ENCODE peak calls at places on chromosomes 3 and 15, in seven cellular contexts. One of them, this sample, is unnamed.
A peak's percentile ranks its signal among the peaks of the same experiment; 100 is the strongest.

GRCh38 chr3:124964432-124964831 is 29.9 kb upstream of the MUC13 start:
- DNase-seq in fibroblast of lung: peak; percentile 75
- DNase-seq in CD8-positive, alpha-beta T cell: no peak
- DNase-seq in breast epithelium: no peak
- DNase-seq in aorta: no peak
- DNase-seq in uterus: no peak
- DNase-seq in effector memory CD4-positive, alpha-beta T cell: no peak
- DNase-seq in this sample: no peak

GRCh38 chr15:76160426-76161152 is 100.8 kb downstream of the TMEM266 start:
- DNase-seq in fibroblast of lung: no peak
- DNase-seq in CD8-positive, alpha-beta T cell: no peak
- DNase-seq in breast epithelium: no peak
- DNase-seq in aorta: no peak
- DNase-seq in uterus: no peak
- DNase-seq in effector memory CD4-positive, alpha-beta T cell: no peak
- DNase-seq in this sample: no peak

GRCh38 chr3:151155409-151156128 is 47.4 kb downstream of the GPR171 start:
- DNase-seq in fibroblast of lung: no peak
- DNase-seq in CD8-positive, alpha-beta T cell: no peak
- DNase-seq in breast epithelium: no peak
- DNase-seq in aorta: no peak
- DNase-seq in uterus: no peak
- DNase-seq in effector memory CD4-positive, alpha-beta T cell: no peak
- DNase-seq in this sample: no peak

GRCh38 chr3:78660958-78661357 is 1106.8 kb downstream of the ROBO1 start:
- DNase-seq in fibroblast of lung: peak; percentile 52
- DNase-seq in CD8-positive, alpha-beta T cell: no peak
- DNase-seq in breast epithelium: no peak
- DNase-seq in aorta: no peak
- DNase-seq in uterus: peak; percentile 26
- DNase-seq in effector memory CD4-positive, alpha-beta T cell: no peak
- DNase-seq in this sample: no peak

GRCh38 chr3:185069583-185070030 is 83.3 kb downstream of the C3orf70 start:
- DNase-seq in fibroblast of lung: no peak
- DNase-seq in CD8-positive, alpha-beta T cell: no peak
- DNase-seq in breast epithelium: no peak
- DNase-seq in aorta: no peak
- DNase-seq in uterus: no peak
- DNase-seq in effector memory CD4-positive, alpha-beta T cell: no peak
- DNase-seq in this sample: no peak

GRCh38 chr3:190671658-190672057 is 157.8 kb downstream of the IL1RAP start:
- DNase-seq in fibroblast of lung: peak; percentile 25
- DNase-seq in CD8-positive, alpha-beta T cell: no peak
- DNase-seq in breast epithelium: no peak
- DNase-seq in aorta: no peak
- DNase-seq in uterus: no peak
- DNase-seq in effector memory CD4-positive, alpha-beta T cell: no peak
- DNase-seq in this sample: no peak

GRCh38 chr3:52434491-52435115 is 10.3 kb downstream of the SEMA3G start:
- DNase-seq in fibroblast of lung: no peak
- DNase-seq in CD8-positive, alpha-beta T cell: no peak
- DNase-seq in breast epithelium: no peak
- DNase-seq in aorta: peak; percentile 41
- DNase-seq in uterus: no peak
- DNase-seq in effector memory CD4-positive, alpha-beta T cell: no peak
- DNase-seq in this sample: no peak

GRCh38 chr3:86785381-86785780 is 205.6 kb downstream of the VGLL3 start:
- DNase-seq in fibroblast of lung: peak; percentile 81
- DNase-seq in CD8-positive, alpha-beta T cell: no peak
- DNase-seq in breast epithelium: no peak
- DNase-seq in aorta: no peak
- DNase-seq in uterus: no peak
- DNase-seq in effector memory CD4-positive, alpha-beta T cell: no peak
- DNase-seq in this sample: no peak

GRCh38 chr15:78873796-78874761 is 1.4 kb downstream of the MORF4L1 start:
- DNase-seq in fibroblast of lung: no peak
- DNase-seq in CD8-positive, alpha-beta T cell: peak; percentile 51
- DNase-seq in breast epithelium: no peak
- DNase-seq in aorta: peak; percentile 82
- DNase-seq in uterus: peak; percentile 30
- DNase-seq in effector memory CD4-positive, alpha-beta T cell: peak; percentile 24
- DNase-seq in this sample: no peak

GRCh38 chr15:80426316-80426715 is 22.1 kb downstream of the ARNT2 start:
- DNase-seq in fibroblast of lung: no peak
- DNase-seq in CD8-positive, alpha-beta T cell: no peak
- DNase-seq in breast epithelium: no peak
- DNase-seq in aorta: no peak
- DNase-seq in uterus: no peak
- DNase-seq in effector memory CD4-positive, alpha-beta T cell: no peak
- DNase-seq in this sample: no peak

GRCh38 chr3:115550285-115550741 is 73.0 kb upstream of the GAP43 start:
- DNase-seq in fibroblast of lung: peak; percentile 51
- DNase-seq in CD8-positive, alpha-beta T cell: no peak
- DNase-seq in breast epithelium: no peak
- DNase-seq in aorta: no peak
- DNase-seq in uterus: no peak
- DNase-seq in effector memory CD4-positive, alpha-beta T cell: no peak
- DNase-seq in this sample: no peak

GRCh38 chr3:52529376-52530333 is 4.0 kb downstream of the NT5DC2 start:
- DNase-seq in fibroblast of lung: peak; percentile 89
- DNase-seq in CD8-positive, alpha-beta T cell: no peak
- DNase-seq in breast epithelium: no peak
- DNase-seq in aorta: peak; percentile 71
- DNase-seq in uterus: peak; percentile 43
- DNase-seq in effector memory CD4-positive, alpha-beta T cell: no peak
- DNase-seq in this sample: no peak

GRCh38 chr15:47987908-47988532 is 132.8 kb upstream of the SLC24A5 start:
- DNase-seq in fibroblast of lung: peak; percentile 85
- DNase-seq in CD8-positive, alpha-beta T cell: no peak
- DNase-seq in breast epithelium: no peak
- DNase-seq in aorta: no peak
- DNase-seq in uterus: no peak
- DNase-seq in effector memory CD4-positive, alpha-beta T cell: no peak
- DNase-seq in this sample: no peak

DNA sequence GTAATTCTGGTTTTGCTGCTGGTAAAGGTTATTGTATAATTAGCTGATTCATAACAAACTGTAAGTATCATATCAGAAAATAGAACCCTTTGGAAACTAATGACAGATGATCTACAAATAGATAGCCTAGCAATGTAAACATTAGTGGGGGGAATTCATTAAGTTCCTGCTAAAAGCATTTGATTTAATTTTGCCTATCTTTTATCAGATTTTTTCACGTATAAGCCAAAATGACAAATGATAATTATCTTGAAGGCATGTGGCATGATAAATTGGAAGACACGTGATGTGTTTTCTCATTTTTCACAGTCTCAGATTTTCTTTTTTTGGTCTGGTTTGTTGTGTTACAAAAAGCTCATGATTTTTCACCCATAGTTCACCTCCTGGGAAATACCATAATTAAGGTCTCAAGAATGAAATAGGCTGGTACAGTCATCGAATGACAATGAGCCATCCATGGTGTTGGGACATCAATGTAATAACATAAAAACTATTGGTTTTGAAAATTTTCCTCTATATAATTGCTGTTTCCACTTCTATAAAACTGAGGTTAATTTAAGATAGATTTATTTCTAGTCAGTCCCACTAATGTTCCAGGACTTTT is 325.9 kb upstream of the TBL1XR1 start:
- DNase-seq in fibroblast of lung: no peak
- DNase-seq in CD8-positive, alpha-beta T cell: no peak
- DNase-seq in breast epithelium: no peak
- DNase-seq in aorta: no peak
- DNase-seq in uterus: no peak
- DNase-seq in effector memory CD4-positive, alpha-beta T cell: no peak
- DNase-seq in this sample: no peak
- H3K9me3 ChIP-seq in fibroblast of lung: no peaks in the 10 kb centered on the region
- H3K9me3 ChIP-seq in CD8-positive, alpha-beta T cell: no peaks in the 10 kb centered on the region
- H3K9me3 ChIP-seq in breast epithelium: no peaks in the 10 kb centered on the region
- H3K9me3 ChIP-seq in aorta: peaks cover 2% of the 10 kb centered on the region
- H3K9me3 ChIP-seq in uterus: no peaks in the 10 kb centered on the region
- H3K9me3 ChIP-seq in effector memory CD4-positive, alpha-beta T cell: no peaks in the 10 kb centered on the region
- H3K9me3 ChIP-seq in this sample: no peaks in the 10 kb centered on the region

DNA sequence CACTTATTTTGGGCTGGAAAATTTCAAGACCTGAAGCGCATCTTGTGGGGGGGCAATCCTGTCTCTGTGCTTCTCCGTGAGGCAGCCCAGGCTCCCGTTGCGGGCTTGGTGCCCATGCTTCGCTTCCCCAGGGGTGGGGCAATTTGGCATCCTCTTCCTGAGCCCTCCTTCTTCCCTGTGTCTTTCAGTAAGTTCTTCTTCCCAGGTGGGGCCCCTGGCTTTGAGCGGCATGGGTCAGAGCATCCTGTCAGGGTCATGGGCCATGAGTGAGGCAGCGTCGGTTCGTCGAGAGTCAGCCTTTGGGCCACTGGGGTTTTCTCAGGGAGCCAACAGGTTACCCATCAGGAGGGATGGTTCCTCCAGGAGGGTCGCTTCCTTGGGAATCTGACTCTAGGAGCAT is 200.7 kb downstream of the UBE3A start:
- DNase-seq in fibroblast of lung: no peak
- DNase-seq in CD8-positive, alpha-beta T cell: peak; percentile 0
- DNase-seq in breast epithelium: no peak
- DNase-seq in aorta: peak; percentile 48
- DNase-seq in uterus: no peak
- DNase-seq in effector memory CD4-positive, alpha-beta T cell: no peak
- DNase-seq in this sample: no peak
- H3K9me3 ChIP-seq in fibroblast of lung: no peaks in the 10 kb centered on the region
- H3K9me3 ChIP-seq in CD8-positive, alpha-beta T cell: no peaks in the 10 kb centered on the region
- H3K9me3 ChIP-seq in breast epithelium: peaks cover 76% of the 10 kb centered on the region
- H3K9me3 ChIP-seq in aorta: no peaks in the 10 kb centered on the region
- H3K9me3 ChIP-seq in uterus: no peaks in the 10 kb centered on the region
- H3K9me3 ChIP-seq in effector memory CD4-positive, alpha-beta T cell: no peaks in the 10 kb centered on the region
- H3K9me3 ChIP-seq in this sample: no peaks in the 10 kb centered on the region

GRCh38 chr3:132290833-132291232 is 26.4 kb upstream of the ACP3 start:
- DNase-seq in fibroblast of lung: peak; percentile 91
- DNase-seq in CD8-positive, alpha-beta T cell: no peak
- DNase-seq in breast epithelium: no peak
- DNase-seq in aorta: no peak
- DNase-seq in uterus: no peak
- DNase-seq in effector memory CD4-positive, alpha-beta T cell: no peak
- DNase-seq in this sample: no peak

GRCh38 chr3:132288357-132288756 is 28.9 kb upstream of the ACP3 start:
- DNase-seq in fibroblast of lung: peak; percentile 37
- DNase-seq in CD8-positive, alpha-beta T cell: no peak
- DNase-seq in breast epithelium: no peak
- DNase-seq in aorta: no peak
- DNase-seq in uterus: no peak
- DNase-seq in effector memory CD4-positive, alpha-beta T cell: no peak
- DNase-seq in this sample: no peak

GRCh38 chr3:132292062-132292461 is 25.1 kb upstream of the ACP3 start:
- DNase-seq in fibroblast of lung: no peak
- DNase-seq in CD8-positive, alpha-beta T cell: no peak
- DNase-seq in breast epithelium: no peak
- DNase-seq in aorta: no peak
- DNase-seq in uterus: no peak
- DNase-seq in effector memory CD4-positive, alpha-beta T cell: no peak
- DNase-seq in this sample: no peak

GRCh38 chr3:132286035-132286434 is 31.2 kb upstream of the ACP3 start:
- DNase-seq in fibroblast of lung: no peak
- DNase-seq in CD8-positive, alpha-beta T cell: no peak
- DNase-seq in breast epithelium: no peak
- DNase-seq in aorta: no peak
- DNase-seq in uterus: no peak
- DNase-seq in effector memory CD4-positive, alpha-beta T cell: no peak
- DNase-seq in this sample: no peak

DNA sequence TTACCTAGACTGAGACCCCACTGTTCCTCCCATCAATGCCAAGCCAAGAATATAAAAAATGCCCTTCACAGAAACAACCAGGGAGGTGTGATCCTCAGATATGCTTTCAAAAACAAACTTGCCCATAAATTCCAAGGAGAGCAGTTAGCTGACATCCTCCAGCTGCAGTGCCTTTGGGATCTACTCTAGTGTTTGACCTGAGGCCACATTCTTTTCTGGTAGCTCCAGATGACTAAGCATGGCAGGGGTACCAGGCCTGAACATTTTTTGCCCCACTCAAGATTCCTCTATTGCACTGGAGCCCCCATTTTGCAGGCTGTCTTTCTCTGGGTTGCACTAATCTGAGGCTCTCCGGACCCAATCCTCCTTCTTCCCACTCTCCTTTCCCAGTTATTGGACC is 27.9 kb upstream of the ACP3 start:
- DNase-seq in fibroblast of lung: peak; percentile 63
- DNase-seq in CD8-positive, alpha-beta T cell: no peak
- DNase-seq in breast epithelium: no peak
- DNase-seq in aorta: no peak
- DNase-seq in uterus: no peak
- DNase-seq in effector memory CD4-positive, alpha-beta T cell: no peak
- DNase-seq in this sample: no peak
- H3K9me3 ChIP-seq in fibroblast of lung: no peaks in the 10 kb centered on the region
- H3K9me3 ChIP-seq in CD8-positive, alpha-beta T cell: no peaks in the 10 kb centered on the region
- H3K9me3 ChIP-seq in breast epithelium: no peaks in the 10 kb centered on the region
- H3K9me3 ChIP-seq in aorta: peaks cover 4% of the 10 kb centered on the region
- H3K9me3 ChIP-seq in uterus: no peaks in the 10 kb centered on the region
- H3K9me3 ChIP-seq in effector memory CD4-positive, alpha-beta T cell: no peaks in the 10 kb centered on the region
- H3K9me3 ChIP-seq in this sample: no peaks in the 10 kb centered on the region

GRCh38 chr15:25065876-25066275 is 111.1 kb downstream of the SNRPN start:
- DNase-seq in fibroblast of lung: no peak
- DNase-seq in CD8-positive, alpha-beta T cell: no peak
- DNase-seq in breast epithelium: no peak
- DNase-seq in aorta: peak; percentile 48
- DNase-seq in uterus: no peak
- DNase-seq in effector memory CD4-positive, alpha-beta T cell: no peak
- DNase-seq in this sample: no peak

GRCh38 chr15:25070357-25070963 is 115.7 kb downstream of the SNRPN start:
- DNase-seq in fibroblast of lung: no peak
- DNase-seq in CD8-positive, alpha-beta T cell: no peak
- DNase-seq in breast epithelium: no peak
- DNase-seq in aorta: peak; percentile 6
- DNase-seq in uterus: no peak
- DNase-seq in effector memory CD4-positive, alpha-beta T cell: no peak
- DNase-seq in this sample: no peak

GRCh38 chr15:25066708-25067107 is 111.9 kb downstream of the SNRPN start:
- DNase-seq in fibroblast of lung: no peak
- DNase-seq in CD8-positive, alpha-beta T cell: no peak
- DNase-seq in breast epithelium: no peak
- DNase-seq in aorta: peak; percentile 46
- DNase-seq in uterus: no peak
- DNase-seq in effector memory CD4-positive, alpha-beta T cell: no peak
- DNase-seq in this sample: no peak

GRCh38 chr15:25067725-25068309 is 113.0 kb downstream of the SNRPN start:
- DNase-seq in fibroblast of lung: no peak
- DNase-seq in CD8-positive, alpha-beta T cell: no peak
- DNase-seq in breast epithelium: no peak
- DNase-seq in aorta: peak; percentile 16
- DNase-seq in uterus: no peak
- DNase-seq in effector memory CD4-positive, alpha-beta T cell: no peak
- DNase-seq in this sample: no peak

GRCh38 chr15:25068696-25069095 is 113.9 kb downstream of the SNRPN start:
- DNase-seq in fibroblast of lung: no peak
- DNase-seq in CD8-positive, alpha-beta T cell: no peak
- DNase-seq in breast epithelium: no peak
- DNase-seq in aorta: peak; percentile 32
- DNase-seq in uterus: no peak
- DNase-seq in effector memory CD4-positive, alpha-beta T cell: no peak
- DNase-seq in this sample: no peak
- H3K9me3 ChIP-seq in fibroblast of lung: peaks cover 54% of the 10 kb centered on the region
- H3K9me3 ChIP-seq in CD8-positive, alpha-beta T cell: peaks cover 99% of the 10 kb centered on the region
- H3K9me3 ChIP-seq in breast epithelium: peaks cover 100% of the 10 kb centered on the region
- H3K9me3 ChIP-seq in aorta: peaks cover 93% of the 10 kb centered on the region
- H3K9me3 ChIP-seq in uterus: peaks cover 100% of the 10 kb centered on the region
- H3K9me3 ChIP-seq in effector memory CD4-positive, alpha-beta T cell: peaks cover 88% of the 10 kb centered on the region
- H3K9me3 ChIP-seq in this sample: peaks cover 66% of the 10 kb centered on the region

This sample was measured in T-helper 17 cell.